ENCODE peak calls at places on chromosomes 13 and 19, in eight cellular contexts. Q is mammary epithelial cell; S is AG04449; O is A549; D is heart right ventricle; T is CD8-positive, alpha-beta T cell; U is WERI-Rb-1; M is cardiac fibroblast. I is an unnamed sample.

GRCh38 chr13:64127856-64128255 is 2712.2 kb upstream of the PCDH20 start:
- DNase-seq in Q (no peak), S (no peak), O (no peak), D (no peak), T (no peak), U (no peak), M (no peak), I (no peak)

GRCh38 chr19:6739390-6739883 is at the start of gene TRIP10:
- DNase-seq in Q (peak; percentile 57), S (no peak), O (peak; percentile 78), D (peak; percentile 90), T (peak; percentile 80), U (peak; percentile 70), M (peak; percentile 89), I (no peak)

GRCh38 chr13:93698016-93698613 is 471.5 kb downstream of the GPC6 start:
- DNase-seq in Q (no peak), S (no peak), O (no peak), D (no peak), T (no peak), U (no peak), M (no peak), I (no peak)

GRCh38 chr13:99658266-99658991 is 157.2 kb downstream of the TM9SF2 start:
- DNase-seq in Q (peak; percentile 32), S (no peak), O (peak; percentile 64), D (peak; percentile 50), T (peak; percentile 70), U (peak; percentile 80), M (peak; percentile 69), I (peak; percentile 18)

GRCh38 chr13:42649761-42650289 is 75.9 kb downstream of the TNFSF11 start:
- DNase-seq in Q (no peak), S (no peak), O (no peak), D (no peak), T (no peak), U (no peak), M (no peak), I (no peak)

GRCh38 chr19:1872807-1873523 is 9.6 kb upstream of the KLF16 start:
- DNase-seq in Q (no peak), S (no peak), O (no peak), D (no peak), T (no peak), U (no peak), M (no peak), I (no peak)

GRCh38 chr19:14138576-14139265 is 2.3 kb upstream of the ASF1B start:
- DNase-seq in Q (no peak), S (no peak), O (no peak), D (no peak), T (no peak), U (no peak), M (peak; percentile 33), I (no peak)

GRCh38 chr19:29593869-29594268 is 12.2 kb upstream of the POP4 start:
- DNase-seq in Q (no peak), S (no peak), O (no peak), D (no peak), T (no peak), U (no peak), M (no peak), I (no peak)

GRCh38 chr19:40255619-40256166 is 29.2 kb upstream of the CCNP start:
- DNase-seq in Q (no peak), S (no peak), O (no peak), D (no peak), T (no peak), U (no peak), M (no peak), I (no peak)

GRCh38 chr19:1276620-1277007 is 1.3 kb downstream of the FAM174C start:
- DNase-seq in Q (no peak), S (no peak), O (no peak), D (no peak), T (peak; percentile 59), U (no peak), M (no peak), I (no peak)

GRCh38 chr13:106349080-106349841 is 186.2 kb downstream of the EFNB2 start:
- DNase-seq in Q (peak; percentile 90), S (no peak), O (no peak), D (peak; percentile 11), T (no peak), U (no peak), M (no peak), I (no peak)

GRCh38 chr19:35042954-35043604 is 1.6 kb downstream of the HPN start:
- DNase-seq in Q (no peak), S (no peak), O (no peak), D (no peak), T (no peak), U (no peak), M (no peak), I (no peak)

GRCh38 chr19:1084024-1084868 is 10.9 kb downstream of the POLR2E start:
- DNase-seq in Q (no peak), S (no peak), O (no peak), D (no peak), T (peak; percentile 30), U (no peak), M (no peak), I (no peak)

GRCh38 chr13:35814573-35814972 is 316.6 kb downstream of the DCLK1 start:
- DNase-seq in Q (no peak), S (no peak), O (no peak), D (no peak), T (no peak), U (no peak), M (no peak), I (no peak)

GRCh38 chr13:109058071-109058470 is 428.7 kb downstream of the MYO16 start:
- DNase-seq in Q (no peak), S (no peak), O (no peak), D (no peak), T (no peak), U (no peak), M (no peak), I (no peak)

GRCh38 chr13:72163671-72164070 is 296.7 kb upstream of the DACH1 start:
- DNase-seq in Q (peak; percentile 35), S (no peak), O (no peak), D (no peak), T (no peak), U (no peak), M (no peak), I (no peak)

GRCh38 chr19:38250821-38251563 is 5.2 kb downstream of the PPP1R14A start:
- DNase-seq in Q (no peak), S (no peak), O (no peak), D (peak; percentile 91), T (no peak), U (peak; percentile 88), M (peak; percentile 78), I (no peak)

GRCh38 chr19:57560049-57560491 is 407 bp upstream of the ZNF550 start:
- DNase-seq in Q (peak; percentile 66), S (peak; percentile 28), O (no peak), D (peak; percentile 55), T (no peak), U (no peak), M (peak; percentile 63), I (no peak)

GRCh38 chr13:110246530-110246929 is 60.4 kb downstream of the COL4A1 start:
- DNase-seq in Q (no peak), S (no peak), O (no peak), D (no peak), T (no peak), U (peak; percentile 70), M (no peak), I (no peak)

GRCh38 chr13:85693889-85694511 is 105.2 kb downstream of the SLITRK6 start:
- DNase-seq in Q (no peak), S (no peak), O (peak; percentile 64), D (no peak), T (no peak), U (no peak), M (no peak), I (no peak)

GRCh38 chr13:102903659-102904407 is 58.0 kb downstream of the ERCC5 start:
- DNase-seq in Q (peak; percentile 29), S (no peak), O (peak; percentile 17), D (no peak), T (no peak), U (no peak), M (peak; percentile 28), I (no peak)

GRCh38 chr19:20167020-20167644 is at the start of gene ZNF486:
- DNase-seq in Q (peak; percentile 94), S (peak; percentile 83), O (peak; percentile 4), D (peak; percentile 97), T (peak; percentile 95), U (peak; percentile 95), M (peak; percentile 96), I (peak; percentile 87)
- TF ChIP-seq CTCF in Q (no peak), S (no peak), O (no peak), D (no peak), T (no peak), U (no peak), M (no peak), I (no peak)

DNA sequence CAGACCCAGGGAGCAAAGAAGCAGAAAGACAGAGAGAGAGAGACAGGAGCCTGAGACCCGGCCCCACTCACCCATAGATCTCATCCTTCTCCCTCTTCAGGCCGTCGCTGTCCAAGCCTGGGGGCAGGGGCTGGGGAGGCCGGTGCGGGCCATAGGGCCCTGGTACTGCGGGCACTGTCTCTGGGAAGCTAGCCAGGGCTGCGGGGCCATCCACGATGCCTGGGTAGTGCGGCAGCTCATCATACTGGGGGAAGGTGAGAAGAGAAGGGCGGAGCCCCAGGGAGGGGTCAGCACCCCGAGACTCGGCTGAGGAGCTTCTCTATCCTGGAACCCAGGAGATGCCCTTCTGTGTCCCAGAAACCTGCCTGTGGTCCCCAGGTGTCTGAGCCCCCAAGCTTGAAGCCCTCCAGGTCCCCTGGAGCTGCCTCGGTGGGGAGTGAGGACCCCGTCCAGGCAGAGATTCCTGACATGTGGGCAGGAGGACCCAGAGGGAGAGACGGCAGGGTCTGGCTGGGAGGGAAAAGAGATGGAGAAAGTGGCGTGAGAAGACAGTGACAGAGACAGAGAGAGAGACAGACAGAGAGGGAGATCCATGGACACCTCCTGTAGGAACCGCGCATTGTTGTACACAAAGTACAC is 2.1 kb downstream of the MEIS3 start:
- DNase-seq in Q (no peak), S (no peak), O (no peak), D (no peak), T (no peak), U (no peak), M (no peak), I (no peak)
- H3K4me3 ChIP-seq in Q (no peak overlapping the region), S (peak overlapping the region; percentile 67), O (no peak overlapping the region), D (no peak overlapping the region), T (no peak overlapping the region), U (no peak overlapping the region), M (no peak overlapping the region), I (no peak overlapping the region)

GRCh38 chr13:113343692-113343968 is 20.3 kb downstream of the GRTP1 start:
- DNase-seq in Q (no peak), S (no peak), O (no peak), D (no peak), T (no peak), U (no peak), M (no peak), I (no peak)
- TF ChIP-seq CTCF in Q (no peak), S (no peak), O (no peak), D (no peak), T (no peak), U (no peak), M (no peak), I (no peak)

DNA sequence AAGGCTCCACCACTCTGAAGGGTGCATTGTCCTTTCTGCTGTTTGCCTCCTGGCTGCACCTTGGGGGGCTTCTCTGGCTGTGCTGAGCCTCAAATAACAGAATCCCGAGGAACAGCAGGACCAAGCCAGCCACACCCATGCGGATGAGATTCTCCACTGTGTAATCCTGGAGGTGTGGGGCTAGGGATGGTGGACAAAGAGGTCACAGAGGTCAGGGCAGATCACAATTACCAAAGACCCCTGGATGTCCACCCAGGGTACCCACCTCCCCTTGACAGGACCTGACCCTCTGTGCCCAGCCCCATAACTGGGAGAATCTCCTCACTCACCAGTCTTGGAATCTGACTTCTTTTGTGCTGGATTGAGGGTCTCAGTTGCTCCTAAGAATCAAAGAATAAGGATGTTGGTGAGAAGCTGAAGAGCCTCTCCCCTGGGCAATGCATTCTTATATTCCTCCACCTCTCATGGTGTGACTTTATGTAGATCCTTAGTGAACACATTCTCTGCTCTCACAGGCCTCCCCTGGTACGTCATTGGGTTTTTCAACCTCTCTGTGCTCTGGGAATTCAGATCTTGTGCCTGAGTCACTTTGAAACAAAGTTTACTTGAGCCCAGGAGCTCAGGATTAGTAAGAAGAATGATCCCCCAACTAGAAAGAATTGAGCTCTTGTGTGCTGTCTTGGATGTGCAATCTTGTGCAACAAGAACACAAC is 5.2 kb downstream of the LILRA4 start:
- DNase-seq in Q (no peak), S (no peak), O (no peak), D (no peak), T (no peak), U (no peak), M (no peak), I (no peak)
- H3K4me3 ChIP-seq in Q (no peak overlapping the region), S (no peak overlapping the region), O (no peak overlapping the region), D (no peak overlapping the region), T (no peak overlapping the region), U (no peak overlapping the region), M (no peak overlapping the region), I (no peak overlapping the region)